ENCODE peak calls at places on chromosomes 4 and X, in four cellular contexts. One of them, this sample, is unnamed.

GRCh38 chrX:2513120-2513664 is 12.4 kb upstream of the DHRSX start:
- DNase-seq in mesothelial cell of epicardium: no peak
- DNase-seq in iris pigment epithelial cell: no peak
- DNase-seq in Kasumi-1: no peak
- DNase-seq in this sample: no peak

GRCh38 chr4:100093091-100093866 is 97.0 kb downstream of the DDIT4L start:
- DNase-seq in mesothelial cell of epicardium: peak; percentile 69
- DNase-seq in iris pigment epithelial cell: peak; percentile 90
- DNase-seq in Kasumi-1: peak; percentile 86
- DNase-seq in this sample: peak; percentile 89

GRCh38 chr4:136124251-136124745 is 1408.0 kb downstream of the PCDH18 start:
- DNase-seq in mesothelial cell of epicardium: no peak
- DNase-seq in iris pigment epithelial cell: no peak
- DNase-seq in Kasumi-1: no peak
- DNase-seq in this sample: no peak

GRCh38 chr4:7876096-7876993 is 63.3 kb downstream of the AFAP1 start:
- DNase-seq in mesothelial cell of epicardium: no peak
- DNase-seq in iris pigment epithelial cell: peak; percentile 74
- DNase-seq in Kasumi-1: peak; percentile 71
- DNase-seq in this sample: peak; percentile 53

GRCh38 chr4:6245246-6246169 is 24.1 kb upstream of the WFS1 start:
- DNase-seq in mesothelial cell of epicardium: no peak
- DNase-seq in iris pigment epithelial cell: peak; percentile 16
- DNase-seq in Kasumi-1: no peak
- DNase-seq in this sample: no peak

GRCh38 chr4:90118547-90119211 is 8.5 kb upstream of the CCSER1 start:
- DNase-seq in mesothelial cell of epicardium: no peak
- DNase-seq in iris pigment epithelial cell: no peak
- DNase-seq in Kasumi-1: no peak
- DNase-seq in this sample: no peak

GRCh38 chrX:50606300-50606950 is 135.8 kb upstream of the DGKK start:
- DNase-seq in mesothelial cell of epicardium: no peak
- DNase-seq in iris pigment epithelial cell: no peak
- DNase-seq in Kasumi-1: no peak
- DNase-seq in this sample: no peak

GRCh38 chrX:53186363-53186762 is 38.6 kb downstream of the KDM5C start:
- DNase-seq in mesothelial cell of epicardium: no peak
- DNase-seq in iris pigment epithelial cell: peak; percentile 62
- DNase-seq in Kasumi-1: no peak
- DNase-seq in this sample: peak; percentile 37

GRCh38 chrX:17500145-17500579 is 125.2 kb downstream of the NHS start:
- DNase-seq in mesothelial cell of epicardium: no peak
- DNase-seq in iris pigment epithelial cell: peak; percentile 33
- DNase-seq in Kasumi-1: no peak
- DNase-seq in this sample: peak; percentile 21

GRCh38 chrX:46635186-46635585 is 61.6 kb downstream of the CHST7 start:
- DNase-seq in mesothelial cell of epicardium: no peak
- DNase-seq in iris pigment epithelial cell: no peak
- DNase-seq in Kasumi-1: no peak
- DNase-seq in this sample: no peak